ENCODE peak calls at places on chromosomes 7 and 10, in five cellular contexts. E, F, S, Z and C are unnamed samples.

GRCh38 chr7:19116121-19117080 is 1.0 kb downstream of the TWIST1 start:
- DNase-seq in E (no peak), S (peak; percentile 49), Z (peak; percentile 58), F (no peak), C (no peak)

GRCh38 chr7:113179313-113179712 is 61.0 kb upstream of the SMIM30 start:
- DNase-seq in F (no peak), E (no peak), S (no peak), Z (no peak), C (no peak)

GRCh38 chr10:64586930-64587503 is 1065.8 kb downstream of the REEP3 start:
- DNase-seq in F (no peak), Z (no peak), E (no peak), S (no peak), C (no peak)

GRCh38 chr10:14259696-14260595 is 70.8 kb downstream of the FRMD4A start:
- DNase-seq in F (no peak), S (no peak), Z (peak; percentile 78), E (no peak), C (no peak)

GRCh38 chr10:971150-971542 is 17.1 kb upstream of the GTPBP4 start:
- DNase-seq in Z (no peak), S (peak; percentile 70), F (no peak), E (no peak), C (peak; percentile 59)

GRCh38 chr10:114023198-114023597 is 20.5 kb upstream of the ADRB1 start:
- DNase-seq in E (no peak), Z (peak; percentile 66), F (no peak), S (no peak), C (no peak)

GRCh38 chr7:101527844-101528667 is 101.0 kb downstream of the MYL10 start:
- DNase-seq in Z (peak; percentile 60), F (no peak), S (peak; percentile 81), E (no peak), C (no peak)

GRCh38 chr10:60446855-60447254 is 57.2 kb upstream of the ANK3 start:
- DNase-seq in F (no peak), E (no peak), S (peak; percentile 59), Z (peak; percentile 49), C (no peak)

GRCh38 chr10:6124666-6125065 is 35.8 kb downstream of the RBM17 start:
- DNase-seq in E (no peak), F (no peak), S (peak; percentile 81), Z (no peak), C (no peak)

GRCh38 chr7:128115326-128115820 is 84.1 kb upstream of the LRRC4 start:
- DNase-seq in E (no peak), F (no peak), S (no peak), Z (no peak), C (peak; percentile 38)

GRCh38 chr10:90960355-90960814 is 39.5 kb upstream of the ANKRD1 start:
- DNase-seq in E (no peak), S (no peak), Z (peak; percentile 89), F (no peak), C (no peak)

GRCh38 chr7:2063562-2064360 is 169.0 kb downstream of the MAD1L1 start:
- DNase-seq in Z (no peak), E (no peak), F (no peak), S (no peak), C (no peak)

GRCh38 chr10:95229724-95230627 is 35.9 kb downstream of the ACSM6 start:
- DNase-seq in E (no peak), S (no peak), Z (peak; percentile 99), F (no peak), C (no peak)

GRCh38 chr7:66629222-66629658 is 559 bp downstream of the KCTD7 start:
- DNase-seq in F (no peak), Z (no peak), E (no peak), S (peak; percentile 54), C (peak; percentile 79)

GRCh38 chr7:137462074-137462715 is 118.7 kb upstream of the PTN start:
- DNase-seq in F (no peak), E (no peak), Z (peak; percentile 73), S (no peak), C (no peak)

GRCh38 chr7:113918946-113919345 is at the start of gene PPP1R3A:
- DNase-seq in E (no peak), Z (no peak), F (no peak), S (no peak), C (no peak)

GRCh38 chr7:114818501-114818900 is 103.4 kb upstream of the MDFIC start:
- DNase-seq in S (no peak), F (no peak), Z (peak; percentile 88), E (no peak), C (no peak)

GRCh38 chr7:132680590-132680989 is 104.3 kb upstream of the PLXNA4 start:
- DNase-seq in F (no peak), E (no peak), Z (no peak), S (no peak), C (no peak)

GRCh38 chr10:30915141-30915540 is 116.5 kb downstream of the ZNF438 start:
- DNase-seq in E (no peak), F (no peak), Z (no peak), S (no peak), C (no peak)

GRCh38 chr7:45990276-45990675 is 69.2 kb upstream of the IGFBP3 start:
- DNase-seq in E (no peak), F (no peak), Z (no peak), S (no peak), C (no peak)

GRCh38 chr7:21353388-21353780 is 74.5 kb upstream of the SP4 start:
- DNase-seq in Z (no peak), F (no peak), E (no peak), S (no peak), C (no peak)

GRCh38 chr7:121083138-121083789 is 94.8 kb downstream of the CPED1 start:
- DNase-seq in E (no peak), S (no peak), Z (peak; percentile 84), F (no peak), C (no peak)

GRCh38 chr7:34612671-34613070 is 45.3 kb upstream of the NPSR1 start:
- DNase-seq in E (no peak), Z (peak; percentile 68), F (no peak), S (no peak), C (no peak)

GRCh38 chr10:101065479-101066145 is 3.8 kb downstream of the KAZALD1 start:
- DNase-seq in F (no peak), S (no peak), Z (no peak), E (no peak), C (no peak)
- H3K4me1 ChIP-seq in F (peaks cover 36% of the 10 kb centered on the region), S (no peaks in the 10 kb centered on the region), Z (peaks cover 11% of the 10 kb centered on the region), E (peaks cover 39% of the 10 kb centered on the region), C (peaks cover 60% of the 10 kb centered on the region)

GRCh38 chr10:73717564-73717963 is 19.7 kb upstream of the AGAP5 start:
- DNase-seq in E (no peak), F (no peak), Z (no peak), S (no peak), C (no peak)

GRCh38 chr10:73716251-73716650 is 18.3 kb upstream of the AGAP5 start:
- DNase-seq in S (no peak), F (no peak), Z (no peak), E (no peak), C (no peak)
- H3K36me3 ChIP-seq in S (peaks cover 12% of the 10 kb centered on the region), F (peaks cover 48% of the 10 kb centered on the region), Z (peaks cover 5% of the 10 kb centered on the region), E (peaks cover 25% of the 10 kb centered on the region), C (peaks cover 73% of the 10 kb centered on the region)

GRCh38 chr10:13117842-13118783 is 18.1 kb downstream of the OPTN start:
- DNase-seq in Z (no peak), S (no peak), E (peak; percentile 4), F (no peak), C (no peak)
- H3K4me1 ChIP-seq in Z (no peaks in the 10 kb centered on the region), S (no peaks in the 10 kb centered on the region), E (no peaks in the 10 kb centered on the region), F (no peaks in the 10 kb centered on the region), C (peaks cover 6% of the 10 kb centered on the region)

GRCh38 chr7:150360682-150361058 is 8.0 kb upstream of the REPIN1 start:
- DNase-seq in F (no peak), E (no peak), Z (no peak), S (no peak), C (no peak)
- H3K36me3 ChIP-seq in F (no peaks in the 10 kb centered on the region), E (no peaks in the 10 kb centered on the region), Z (no peaks in the 10 kb centered on the region), S (no peaks in the 10 kb centered on the region), C (no peaks in the 10 kb centered on the region)

GRCh38 chr10:124672181-124672638 is 72.0 kb downstream of the FAM53B start:
- DNase-seq in S (no peak), F (no peak), Z (no peak), E (no peak), C (no peak)
- H3K4me1 ChIP-seq in S (no peaks in the 10 kb centered on the region), F (peaks cover 89% of the 10 kb centered on the region), Z (no peaks in the 10 kb centered on the region), E (peaks cover 100% of the 10 kb centered on the region), C (peaks cover 92% of the 10 kb centered on the region)

DNA sequence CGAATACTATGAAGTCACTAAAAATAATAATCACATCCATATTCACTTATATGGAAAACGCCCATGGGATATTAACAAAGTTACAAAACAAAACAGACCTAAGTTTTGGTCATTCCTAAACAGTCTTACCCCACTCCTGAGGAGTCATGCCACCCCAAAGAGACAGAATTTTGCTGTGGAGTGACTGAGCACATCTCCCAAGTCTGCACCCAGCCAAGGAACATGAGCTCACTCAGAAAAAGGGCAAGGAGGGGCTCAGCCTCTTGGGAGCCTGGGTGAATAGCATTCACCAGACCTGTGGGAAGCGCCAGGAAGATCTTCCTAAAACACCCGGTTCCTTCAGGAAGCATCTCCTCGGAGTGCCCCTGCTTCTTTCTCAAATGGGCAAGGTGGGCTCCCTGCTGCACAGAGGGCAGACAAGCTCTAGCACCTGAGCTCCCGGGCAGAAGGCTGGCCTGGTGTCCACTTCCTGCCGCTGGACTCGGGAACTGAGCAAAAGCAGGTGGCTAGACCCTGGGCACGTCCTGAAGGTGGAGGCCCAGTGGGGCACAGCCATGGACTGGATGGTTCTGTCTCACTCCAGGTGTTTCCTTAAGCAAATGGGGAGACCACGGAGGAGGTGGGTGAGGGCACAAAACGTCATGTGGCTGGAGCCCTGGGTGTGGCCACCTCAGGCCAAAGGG is 31.0 kb downstream of the TNS3 start:
- DNase-seq in E (no peak), S (no peak), Z (no peak), F (no peak), C (no peak)
- H3K36me3 ChIP-seq in E (no peaks in the 10 kb centered on the region), S (no peaks in the 10 kb centered on the region), Z (peaks cover 5% of the 10 kb centered on the region), F (no peaks in the 10 kb centered on the region), C (no peaks in the 10 kb centered on the region)

GRCh38 chr10:123139521-123140163 is 3.9 kb downstream of the HMX3 start:
- DNase-seq in S (no peak), F (no peak), Z (no peak), E (no peak), C (no peak)
- H3K4me1 ChIP-seq in S (no peaks in the 10 kb centered on the region), F (peaks cover 61% of the 10 kb centered on the region), Z (no peaks in the 10 kb centered on the region), E (peaks cover 53% of the 10 kb centered on the region), C (peaks cover 59% of the 10 kb centered on the region)

GRCh38 chr7:135704074-135704473 is 23.9 kb downstream of the SLC13A4 start:
- DNase-seq in F (no peak), S (no peak), Z (no peak), E (no peak), C (no peak)
- H3K36me3 ChIP-seq in F (no peaks in the 10 kb centered on the region), S (no peaks in the 10 kb centered on the region), Z (no peaks in the 10 kb centered on the region), E (no peaks in the 10 kb centered on the region), C (no peaks in the 10 kb centered on the region)

GRCh38 chr7:28165971-28166955 is 14.3 kb downstream of the JAZF1 start:
- DNase-seq in E (no peak), Z (peak; percentile 87), S (no peak), F (no peak), C (no peak)
- H3K4me1 ChIP-seq in E (no peaks in the 10 kb centered on the region), Z (peaks cover 13% of the 10 kb centered on the region), S (no peaks in the 10 kb centered on the region), F (no peaks in the 10 kb centered on the region), C (peaks cover 10% of the 10 kb centered on the region)

GRCh38 chr10:77983384-77984341 is 45.7 kb downstream of the POLR3A start:
- DNase-seq in F (no peak), S (no peak), Z (peak; percentile 77), E (no peak), C (no peak)
- H3K36me3 ChIP-seq in F (peaks cover 96% of the 10 kb centered on the region), S (peaks cover 7% of the 10 kb centered on the region), Z (peaks cover 28% of the 10 kb centered on the region), E (peaks cover 68% of the 10 kb centered on the region), C (peaks cover 94% of the 10 kb centered on the region)